ENCODE peak calls at places on chromosomes 4 and X, in eight cellular contexts. W is adrenal gland, G is right lobe of liver, K is IMR-90, U is transverse colon, Z is sigmoid colon, X is esophagus muscularis mucosa, M is upper lobe of left lung. H is an unnamed sample. For H3K36me3, the result is how much of the 10 kb centered on the place peaks cover.

GRCh38 chr4:156581693-156582092 is 389.9 kb downstream of the PDGFC start:
- DNase-seq in W (no peak), G (no peak), K (no peak), U (no peak), Z (no peak), X (no peak), M (no peak), H (no peak)

GRCh38 chr4:69984030-69984443 is 11.7 kb upstream of the STATH start:
- DNase-seq in W (no peak), G (no peak), K (no peak), U (no peak), Z (peak), X (no peak), M (peak), H (peak)

GRCh38 chr4:4521069-4521468 is 20.8 kb downstream of the STX18 start:
- DNase-seq in W (no peak), G (no peak), K (no peak), U (no peak), Z (no peak), X (no peak), M (no peak), H (no peak)

GRCh38 chrX:49673394-49673793 is 22.4 kb downstream of the PAGE1 start:
- DNase-seq in W (no peak), G (no peak), K (no peak), U (no peak), Z (no peak), X (no peak), M (no peak), H (no peak)

GRCh38 chrX:22686138-22686541 is 313.6 kb upstream of the DDX53 start:
- DNase-seq in W (peak), G (no peak), K (peak), U (no peak), Z (peak), X (no peak), M (no peak), H (no peak)

GRCh38 chr4:155197757-155198156 is 10.7 kb upstream of the NPY2R start:
- DNase-seq in W (no peak), G (no peak), K (no peak), U (no peak), Z (no peak), X (no peak), M (no peak), H (no peak)

GRCh38 chr4:52996261-52997131 is 134.4 kb downstream of the RASL11B start:
- DNase-seq in W (peak), G (no peak), K (peak), U (no peak), Z (peak), X (no peak), M (no peak), H (no peak)

GRCh38 chr4:60201052-60201673 is 999.0 kb upstream of the ADGRL3 start:
- DNase-seq in W (peak), G (no peak), K (peak), U (peak), Z (no peak), X (no peak), M (no peak), H (peak)

GRCh38 chr4:129455462-129455861 is 359.5 kb downstream of the C4orf33 start:
- DNase-seq in W (no peak), G (no peak), K (no peak), U (no peak), Z (no peak), X (no peak), M (no peak), H (no peak)

GRCh38 chr4:128862608-128863313 is 53.3 kb downstream of the JADE1 start:
- DNase-seq in W (no peak), G (no peak), K (peak), U (no peak), Z (no peak), X (no peak), M (no peak), H (no peak)

GRCh38 chr4:29309050-29309449 is 1411.1 kb upstream of the PCDH7 start:
- DNase-seq in W (no peak), G (no peak), K (peak), U (no peak), Z (no peak), X (no peak), M (no peak), H (no peak)

GRCh38 chrX:93985621-93986020 is 311.6 kb downstream of the FAM133A start:
- DNase-seq in W (peak), G (no peak), K (no peak), U (no peak), Z (no peak), X (no peak), M (no peak), H (no peak)

GRCh38 chrX:136065044-136065671 is 79.9 kb downstream of the SLC9A6 start:
- DNase-seq in W (peak), G (no peak), K (peak), U (no peak), Z (peak), X (no peak), M (no peak), H (no peak)

GRCh38 chrX:39896951-39897740 is 200.6 kb downstream of the BCOR start:
- DNase-seq in W (no peak), G (no peak), K (peak), U (no peak), Z (no peak), X (no peak), M (peak), H (no peak)

GRCh38 chr4:67933755-67934154 is 29.5 kb downstream of the TMPRSS11A start:
- DNase-seq in W (peak), G (no peak), K (no peak), U (no peak), Z (no peak), X (no peak), M (no peak), H (no peak)

GRCh38 chr4:47330856-47331255 is 132.6 kb downstream of the COMMD8 start:
- DNase-seq in W (no peak), G (no peak), K (no peak), U (no peak), Z (no peak), X (no peak), M (no peak), H (no peak)

GRCh38 chrX:97158270-97158669 is 274.6 kb downstream of the RPA4 start:
- DNase-seq in W (no peak), G (no peak), K (no peak), U (no peak), Z (no peak), X (no peak), M (no peak), H (no peak)

GRCh38 chrX:107272431-107272921 is 66.1 kb downstream of the DNAAF6 start:
- DNase-seq in W (peak), G (no peak), K (no peak), U (no peak), Z (no peak), X (no peak), M (no peak), H (no peak)

GRCh38 chrX:134382821-134383220 is 77.1 kb upstream of the HPRT1 start:
- DNase-seq in W (no peak), G (no peak), K (no peak), U (no peak), Z (no peak), X (no peak), M (no peak), H (no peak)

GRCh38 chrX:106928227-106928626 is 8.0 kb downstream of the CLDN2 start:
- DNase-seq in W (no peak), G (no peak), K (no peak), U (no peak), Z (no peak), X (no peak), M (no peak), H (no peak)

GRCh38 chr4:141614878-141615586 is 21.4 kb upstream of the IL15 start:
- DNase-seq in W (no peak), G (peak), K (no peak), U (no peak), Z (no peak), X (no peak), M (no peak), H (no peak)

GRCh38 chrX:104098151-104098808 is 14.0 kb upstream of the ZCCHC18 start:
- DNase-seq in W (peak), G (no peak), K (peak), U (peak), Z (peak), X (no peak), M (peak), H (peak)

GRCh38 chrX:34053931-34054330 is 78.2 kb downstream of the FAM47A start:
- DNase-seq in W (no peak), G (no peak), K (no peak), U (no peak), Z (no peak), X (no peak), M (no peak), H (no peak)

GRCh38 chr4:150056569-150056968 is 21.7 kb upstream of the DCLK2 start:
- DNase-seq in W (no peak), G (no peak), K (peak), U (no peak), Z (no peak), X (no peak), M (no peak), H (no peak)

GRCh38 chr4:148795156-148795864 is 353.1 kb upstream of the NR3C2 start:
- DNase-seq in W (no peak), G (no peak), K (peak), U (no peak), Z (no peak), X (no peak), M (peak), H (peak)

GRCh38 chr4:5050520-5050955 is 742 bp upstream of the STK32B start:
- DNase-seq in W (peak), G (peak), K (peak), U (peak), Z (peak), X (peak), M (peak), H (peak)

GRCh38 chr4:81412941-81413488 is 58.7 kb downstream of the RASGEF1B start:
- DNase-seq in W (no peak), G (no peak), K (no peak), U (no peak), Z (no peak), X (no peak), M (no peak), H (no peak)

GRCh38 chrX:11423362-11423818 is 130.2 kb downstream of the AMELX start:
- DNase-seq in W (peak), G (no peak), K (peak), U (peak), Z (no peak), X (no peak), M (peak), H (peak)

DNA sequence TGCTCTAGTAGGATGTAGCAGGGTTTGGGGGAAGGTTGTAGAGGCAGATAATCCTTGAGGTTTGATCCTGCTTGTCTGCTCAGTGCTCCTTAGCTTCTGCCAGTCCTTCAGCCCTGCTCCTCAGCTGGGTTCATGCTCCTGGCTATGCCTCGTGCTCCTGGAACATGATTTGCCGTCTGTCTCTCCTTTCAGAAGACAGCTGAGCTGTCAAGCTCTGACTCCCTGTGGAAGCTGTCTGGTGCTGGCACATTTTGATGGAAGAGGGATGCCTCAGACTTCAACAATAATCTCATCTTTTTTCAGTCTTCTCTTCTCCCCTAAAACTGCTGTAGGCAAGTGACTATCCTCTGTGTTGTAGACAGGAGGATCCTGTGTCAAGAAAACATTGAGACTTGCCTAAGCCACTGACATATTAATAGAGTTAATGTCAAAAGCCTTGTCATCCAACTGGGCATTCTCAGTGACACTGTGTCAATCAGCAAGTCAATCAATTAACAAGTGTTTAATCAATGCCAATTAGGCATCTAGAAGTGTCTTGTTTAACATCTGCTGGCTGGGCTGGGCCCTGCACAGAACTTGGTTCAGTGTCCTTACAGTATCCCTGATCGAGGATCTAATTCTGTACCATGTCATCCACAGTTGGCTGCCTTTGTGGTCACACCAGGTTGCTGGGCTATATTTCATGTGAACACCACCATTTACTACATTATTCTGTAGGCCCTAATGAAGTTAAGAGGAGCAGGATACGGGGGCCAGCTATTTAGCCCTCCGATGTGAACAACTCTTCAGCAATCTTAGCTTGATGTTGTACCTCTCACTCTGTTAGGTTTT is 96.7 kb downstream of the SYNPO2 start:
- DNase-seq in W (no peak), G (no peak), K (no peak), U (no peak), Z (no peak), X (peak), M (no peak), H (no peak)
- TF ChIP-seq POLR2A in W (no peak), G (no peak), K (no peak), U (no peak), Z (no peak), X (no peak), M (no peak), H (no peak)

GRCh38 chrX:154366666-154367055 is 7.8 kb downstream of the FLNA start:
- DNase-seq in W (no peak), G (no peak), K (no peak), U (no peak), Z (no peak), X (no peak), M (no peak), H (no peak)
- H3K36me3 ChIP-seq in W (under half), G (under half), K (half or more), U (under half), Z (under half), X (half or more), M (half or more), H (half or more)

GRCh38 chr4:189305500-189305899 is 635.2 kb upstream of the FRG1 start:
- DNase-seq in W (no peak), G (no peak), K (no peak), U (no peak), Z (no peak), X (no peak), M (no peak), H (no peak)
- TF ChIP-seq POLR2A in W (no peak), G (no peak), K (no peak), U (no peak), Z (no peak), X (no peak), M (no peak), H (no peak)

DNA sequence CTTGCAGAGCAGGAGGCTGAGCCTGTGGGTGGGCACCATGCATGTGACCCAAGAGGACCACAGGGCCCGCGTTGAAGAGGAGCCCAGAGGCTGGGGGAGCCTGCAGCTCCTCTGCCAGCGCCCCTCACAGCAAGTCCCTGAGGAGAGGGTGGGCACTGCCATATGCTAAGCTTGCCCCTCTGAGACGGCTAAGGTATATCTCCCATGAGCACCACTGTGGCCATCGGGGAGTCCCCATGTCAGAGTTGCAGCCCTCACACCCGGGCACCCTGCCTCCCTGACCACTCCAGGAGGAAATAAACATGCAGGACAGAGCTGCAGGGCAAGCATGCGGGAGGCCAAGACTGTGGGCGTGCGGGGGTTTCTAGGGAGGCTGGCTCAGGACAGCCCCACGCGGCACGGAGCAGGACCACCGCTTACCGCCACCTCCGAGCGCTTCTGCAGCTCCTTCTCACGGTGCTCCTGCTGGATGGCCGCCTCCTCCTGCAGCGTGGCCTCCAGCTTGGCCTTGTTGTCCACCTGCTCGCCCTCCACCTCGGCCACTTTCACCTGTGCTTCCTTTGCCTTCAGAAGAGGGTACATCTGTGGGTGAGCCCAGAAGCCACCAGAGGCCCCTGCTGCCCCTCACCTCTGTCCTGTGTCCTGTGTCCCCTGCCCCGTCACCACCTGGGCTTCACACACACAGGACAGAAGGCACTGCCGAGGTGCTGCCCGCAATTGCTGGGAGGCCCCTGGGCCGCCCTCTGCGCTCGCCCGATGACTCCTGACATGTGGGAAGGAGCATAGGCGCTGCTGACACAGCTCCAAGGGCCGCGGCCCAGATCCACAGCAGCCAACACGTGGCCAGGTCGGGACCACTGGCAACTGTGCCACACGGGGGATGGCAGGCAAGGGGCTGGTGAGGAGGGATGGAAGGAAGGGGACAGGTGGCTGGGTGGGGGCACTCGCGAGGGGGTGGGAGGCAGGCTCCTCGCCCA is 29.8 kb downstream of the FGFR3 start:
- DNase-seq in W (no peak), G (no peak), K (no peak), U (no peak), Z (no peak), X (no peak), M (no peak), H (no peak)
- H3K36me3 ChIP-seq in W (under half), G (under half), K (half or more), U (under half), Z (under half), X (half or more), M (half or more), H (half or more)

GRCh38 chr4:94208268-94208667 is 603 bp downstream of the SMARCAD1 start:
- DNase-seq in W (no peak), G (no peak), K (no peak), U (no peak), Z (no peak), X (no peak), M (no peak), H (no peak)

GRCh38 chr4:94202769-94203168 is 4.9 kb upstream of the SMARCAD1 start:
- DNase-seq in W (no peak), G (no peak), K (no peak), U (no peak), Z (no peak), X (no peak), M (no peak), H (no peak)

GRCh38 chr4:94208918-94209317 is 1.3 kb downstream of the SMARCAD1 start:
- DNase-seq in W (no peak), G (no peak), K (no peak), U (no peak), Z (no peak), X (no peak), M (no peak), H (no peak)

GRCh38 chr4:94207469-94208224 is at the start of gene SMARCAD1:
- DNase-seq in W (peak), G (peak), K (peak), U (peak), Z (peak), X (peak), M (peak), H (peak)
- TF ChIP-seq POLR2A in W (no peak), G (peak), K (peak), U (peak), Z (peak), X (no peak), M (peak), H (no peak)

DNA sequence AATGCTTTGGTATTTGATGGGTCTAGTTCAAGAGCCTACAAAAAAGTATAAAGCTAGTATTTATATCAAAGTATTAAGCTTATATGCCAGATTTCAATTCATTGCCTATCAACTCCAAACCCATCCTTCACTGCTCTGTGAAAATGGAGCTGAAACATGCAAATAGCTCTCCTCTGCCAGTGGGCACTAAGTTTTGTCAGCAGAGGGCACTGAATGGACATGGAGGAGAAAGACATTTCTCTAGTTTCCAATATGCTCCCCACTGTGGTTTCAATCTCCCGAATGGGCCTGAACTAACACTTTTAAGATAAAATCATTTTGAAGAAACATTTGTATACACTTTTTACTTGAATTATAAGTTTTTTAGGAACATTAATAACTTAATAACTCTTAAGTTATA is 12.4 kb downstream of the PPID start:
- DNase-seq in W (no peak), G (no peak), K (peak), U (no peak), Z (no peak), X (no peak), M (no peak), H (no peak)
- H3K36me3 ChIP-seq in W (under half), G (under half), K (under half), U (half or more), Z (under half), X (half or more), M (half or more), H (half or more)

DNA sequence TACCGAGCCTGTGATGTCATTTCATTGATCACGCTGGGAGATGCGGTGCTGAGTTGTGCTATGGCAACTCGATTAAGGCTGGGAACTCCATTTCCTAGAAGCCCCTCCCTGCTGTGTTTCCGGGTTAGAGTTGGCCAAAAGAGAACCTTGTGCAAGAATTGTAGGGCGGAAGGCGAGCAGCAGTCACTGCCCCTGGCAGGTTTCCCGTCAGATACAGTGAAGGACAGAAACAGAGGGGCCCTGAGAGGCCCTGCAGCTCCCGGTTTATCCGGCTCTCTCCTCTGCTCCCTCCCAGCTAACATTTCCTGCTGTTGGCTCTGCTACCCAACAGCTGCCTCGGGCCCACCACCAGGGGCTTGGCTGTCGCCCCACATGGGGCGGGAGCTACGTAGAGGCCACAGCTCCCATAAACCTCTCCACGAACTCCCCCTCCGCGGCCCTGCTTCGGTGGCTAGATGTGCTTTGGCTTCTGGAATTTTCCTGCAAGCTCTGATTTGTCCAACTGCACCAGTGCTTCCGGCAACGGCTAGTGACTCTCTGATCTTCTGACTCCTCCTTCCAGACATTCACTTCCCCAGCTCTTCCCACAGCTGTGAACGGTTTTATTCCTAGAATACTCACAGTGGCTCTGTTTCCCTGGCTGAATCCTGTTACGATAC is 74.9 kb upstream of the USP9X start:
- DNase-seq in W (peak), G (peak), K (peak), U (peak), Z (peak), X (peak), M (peak), H (peak)
- TF ChIP-seq POLR2A in W (no peak), G (peak), K (peak), U (peak), Z (peak), X (no peak), M (no peak), H (no peak)

DNA sequence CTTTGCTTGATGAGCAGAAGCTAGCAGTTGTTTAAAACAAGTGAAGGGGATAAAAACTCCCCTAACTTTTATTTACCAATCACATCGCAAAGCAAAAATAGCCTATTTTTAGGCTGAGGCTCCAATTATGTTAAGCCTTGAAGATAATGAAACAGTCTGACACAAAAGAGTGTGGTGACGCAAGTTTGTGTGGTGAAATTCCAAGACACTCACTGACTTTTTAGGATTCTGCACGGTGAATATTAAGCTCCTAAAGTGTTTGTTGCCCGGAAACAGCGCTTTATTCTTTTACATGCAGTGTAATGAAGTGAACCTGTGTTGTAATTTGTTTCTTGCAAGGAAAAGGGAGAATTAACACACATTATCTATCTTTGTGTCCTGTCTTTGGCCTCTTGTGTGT is 74.8 kb downstream of the POLA1 start:
- DNase-seq in W (no peak), G (no peak), K (no peak), U (no peak), Z (no peak), X (no peak), M (no peak), H (no peak)
- H3K36me3 ChIP-seq in W (under half), G (under half), K (under half), U (under half), Z (under half), X (under half), M (under half), H (under half)

GRCh38 chr4:74166823-74167222 is 8.9 kb downstream of the MTHFD2L start:
- DNase-seq in W (no peak), G (no peak), K (no peak), U (no peak), Z (no peak), X (no peak), M (no peak), H (no peak)
- TF ChIP-seq POLR2A in W (no peak), G (no peak), K (no peak), U (no peak), Z (no peak), X (no peak), M (no peak), H (no peak)